ENCODE peak calls at places on chromosomes 7 and 10, in five cellular contexts. G, K, B, R and Y are unnamed samples.

GRCh38 chr7:2866601-2867000 is 22.5 kb upstream of the GNA12 start:
- DNase-seq in K (no peak), G (no peak), R (no peak), B (no peak), Y (no peak)

GRCh38 chr7:18064242-18064838 is 36.7 kb upstream of the PRPS1L1 start:
- DNase-seq in R (no peak), B (peak), G (peak), K (no peak), Y (no peak)

GRCh38 chr7:412731-413356 is 106.8 kb downstream of the PDGFA start:
- DNase-seq in G (no peak), R (no peak), B (no peak), K (no peak), Y (no peak)

GRCh38 chr10:131668903-131669302 is 231.9 kb upstream of the PPP2R2D start:
- DNase-seq in G (no peak), R (no peak), K (no peak), B (no peak), Y (no peak)

GRCh38 chr10:89476150-89476549 is 59.2 kb downstream of the SLC16A12 start:
- DNase-seq in R (no peak), K (no peak), G (no peak), B (no peak), Y (no peak)

GRCh38 chr10:4883079-4883739 is 57.2 kb downstream of the AKR1E2 start:
- DNase-seq in K (no peak), B (peak), G (no peak), R (no peak), Y (peak)

GRCh38 chr7:154857240-154857639 is 145.7 kb downstream of the PAXIP1 start:
- DNase-seq in R (no peak), B (no peak), K (no peak), G (no peak), Y (no peak)

GRCh38 chr7:93923291-93923690 is 1.8 kb downstream of the GNG11 start:
- DNase-seq in R (no peak), K (no peak), G (no peak), B (no peak), Y (no peak)

GRCh38 chr7:47709451-47709850 is 127.5 kb upstream of the TNS3 start:
- DNase-seq in K (no peak), B (no peak), R (no peak), G (no peak), Y (no peak)

GRCh38 chr10:63760034-63760707 is 239.0 kb downstream of the REEP3 start:
- DNase-seq in G (no peak), R (no peak), K (no peak), B (peak), Y (no peak)

GRCh38 chr10:97081621-97082235 is 104.0 kb downstream of the SLIT1 start:
- DNase-seq in G (peak), K (no peak), B (peak), R (no peak), Y (peak)

DNA sequence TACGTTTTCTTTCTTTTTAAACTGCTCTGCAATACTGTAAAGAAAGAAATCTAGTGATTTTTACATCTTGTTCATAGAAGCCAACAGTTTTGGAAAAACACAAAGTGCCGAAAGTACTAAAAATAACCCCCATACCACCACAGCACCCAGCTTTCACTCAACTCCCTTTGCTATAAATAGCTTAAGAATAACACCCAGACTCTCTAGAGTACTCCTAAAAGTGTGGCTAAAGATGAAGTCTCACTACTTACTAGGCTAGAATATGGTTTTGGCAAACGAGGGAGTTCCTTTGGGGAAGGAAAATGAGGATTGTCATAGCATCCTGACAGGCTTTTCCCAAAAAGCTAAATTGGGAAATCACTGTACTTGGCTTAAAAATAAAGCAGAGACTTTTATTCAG is 151.8 kb upstream of the ANK3 start:
- DNase-seq in G (no peak), K (no peak), B (no peak), R (no peak), Y (no peak)
- H3K4me3 ChIP-seq in G (no peak), K (peak), B (no peak), R (no peak), Y (no peak)

DNA sequence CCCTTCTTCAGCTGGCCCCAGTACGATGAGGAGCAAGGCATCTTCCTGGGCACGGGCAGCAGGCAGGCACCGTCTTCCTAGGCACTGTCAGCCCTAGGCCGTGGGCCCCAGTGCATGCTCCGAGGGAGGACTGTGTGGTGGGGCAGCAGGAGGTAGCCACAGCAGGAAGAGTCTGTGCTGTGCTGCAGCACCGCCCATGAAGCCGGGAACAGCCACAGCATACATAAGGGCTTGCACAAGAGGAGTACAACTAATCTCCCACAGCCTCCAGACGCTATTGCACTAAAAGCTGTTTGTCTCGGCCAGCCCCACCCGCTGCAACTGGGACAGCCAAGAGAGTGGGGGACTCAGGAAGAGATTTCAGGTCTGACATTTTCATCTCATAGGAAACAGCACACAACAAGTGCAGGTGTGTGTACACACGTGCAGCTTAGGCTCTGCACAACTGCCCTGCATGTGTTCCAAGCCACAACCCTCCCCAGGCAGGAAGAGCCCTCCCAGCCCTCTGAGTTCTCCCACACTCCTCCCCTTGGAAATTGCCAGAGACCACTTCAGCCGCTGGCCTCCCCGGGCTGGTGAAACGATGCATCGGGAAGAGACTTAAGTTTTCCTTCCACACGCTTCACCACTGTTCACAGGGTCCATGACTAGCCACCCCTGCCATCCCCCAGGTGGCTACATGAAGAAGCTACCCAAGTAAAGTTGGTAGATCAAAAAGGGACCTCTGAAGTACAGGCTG is 88.1 kb upstream of the DDC start:
- DNase-seq in K (peak), G (no peak), B (peak), R (peak), Y (no peak)
- H3K4me3 ChIP-seq in K (peak), G (no peak), B (no peak), R (no peak), Y (no peak)

GRCh38 chr7:42232275-42232674 is 4.7 kb downstream of the GLI3 start:
- DNase-seq in G (no peak), R (peak), K (peak), B (peak), Y (peak)
- H3K4me3 ChIP-seq in G (no peak), R (no peak), K (no peak), B (peak), Y (no peak)

DNA sequence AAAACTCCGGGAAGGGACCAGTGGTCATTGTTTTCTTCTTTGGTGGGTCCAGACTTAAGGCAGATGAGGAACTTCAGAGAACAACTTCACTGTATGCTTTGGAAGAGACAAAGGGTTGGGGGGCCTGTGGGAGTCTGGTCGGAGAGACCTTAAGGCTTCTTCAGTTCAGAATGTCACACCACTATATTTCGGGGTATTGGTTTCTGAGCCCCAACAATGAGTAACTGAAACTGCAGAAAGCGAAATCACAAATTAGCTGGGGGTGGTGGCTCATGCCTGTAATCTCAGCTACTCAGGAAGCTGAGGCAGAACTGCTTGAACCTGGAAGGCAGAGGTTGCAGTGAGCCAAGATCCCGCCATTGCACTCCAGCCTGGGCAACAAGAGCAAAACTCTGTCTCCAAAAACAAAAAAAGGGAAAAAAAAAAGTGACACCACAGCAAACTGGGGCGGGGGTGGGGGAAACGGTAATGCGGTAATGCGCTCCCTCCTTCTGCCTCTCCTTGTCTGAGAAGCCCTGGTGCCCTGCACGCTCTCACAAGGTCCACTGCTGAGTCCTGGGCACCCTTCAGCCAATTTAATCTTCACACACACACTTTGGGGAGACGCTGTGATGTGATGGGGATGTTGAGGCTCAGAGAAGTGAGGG is 2.2 kb upstream of the ADIRF start:
- DNase-seq in R (no peak), B (no peak), K (no peak), G (no peak), Y (no peak)
- H3K4me3 ChIP-seq in R (peak), B (no peak), K (peak), G (no peak), Y (no peak)

DNA sequence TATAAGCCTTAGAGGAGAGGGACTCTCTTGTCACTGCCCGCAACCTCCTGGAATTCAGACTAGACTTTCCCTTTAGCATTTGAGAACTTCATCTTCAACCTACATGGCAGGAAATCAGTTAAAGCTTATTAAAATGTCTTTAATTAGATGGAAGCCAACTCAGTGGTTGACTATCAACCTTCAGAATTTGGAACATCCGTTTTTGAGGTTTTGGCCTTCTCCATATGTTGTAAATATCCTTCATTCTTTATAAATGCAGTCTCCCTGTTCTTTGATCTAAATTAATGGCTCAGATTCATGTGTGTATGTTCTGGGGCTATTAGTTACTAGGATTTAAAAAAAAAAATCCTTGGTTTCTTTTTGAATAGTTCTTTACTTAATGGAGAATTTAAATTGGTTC is 85.0 kb downstream of the ANKRD61 start:
- DNase-seq in G (no peak), K (no peak), B (peak), R (no peak), Y (no peak)
- H3K4me3 ChIP-seq in G (no peak), K (no peak), B (no peak), R (no peak), Y (no peak)

GRCh38 chr7:131111792-131112191 is 215.9 kb upstream of the MKLN1 start:
- DNase-seq in K (no peak), R (no peak), B (no peak), G (no peak), Y (no peak)
- H3K4me3 ChIP-seq in K (peak), R (no peak), B (peak), G (peak), Y (no peak)

DNA sequence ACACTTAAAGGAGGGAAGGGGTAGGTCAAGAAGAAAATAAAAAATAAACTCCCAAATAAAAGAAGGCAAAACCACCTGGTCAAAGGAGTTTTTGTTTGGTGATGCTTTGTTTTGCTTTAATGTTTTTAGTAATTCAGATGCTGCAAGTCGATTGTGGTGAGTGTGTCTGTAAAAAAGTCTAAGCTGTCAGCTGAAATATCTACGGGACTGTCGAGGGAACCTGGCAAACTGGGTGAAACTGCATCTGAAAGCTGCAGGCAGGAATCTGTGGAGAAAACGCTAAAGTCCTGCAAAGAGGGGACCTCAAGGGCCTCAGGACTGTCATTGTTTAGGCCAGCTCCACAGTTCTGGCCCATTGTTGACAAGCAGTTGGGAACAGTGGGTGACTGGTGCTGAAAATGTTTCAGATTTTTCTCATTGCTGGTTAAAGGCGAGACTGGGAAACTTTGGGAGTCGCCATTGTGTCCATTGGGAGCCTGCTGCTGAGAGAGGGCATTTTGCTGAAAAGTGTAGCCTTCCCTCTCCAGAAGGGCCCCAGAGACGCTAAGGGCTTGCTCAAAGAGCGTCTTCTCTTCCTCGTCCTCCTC is 1.8 kb downstream of the HOXA2 start:
- DNase-seq in G (no peak), K (no peak), R (no peak), B (no peak), Y (no peak)
- H3K4me3 ChIP-seq in G (no peak), K (peak), R (no peak), B (no peak), Y (no peak)